ENCODE peak calls at places on chromosome 5, in five cellular contexts. F, S, G, O and M are unnamed samples.
A peak's percentile ranks its signal among the peaks of the same experiment; 100 is the strongest.

GRCh38 chr5:150783422-150783928 is 4.9 kb downstream of the SMIM3 start:
- DNase-seq in O (peak; percentile 86), G (peak; percentile 80), S (no peak), F (peak; percentile 61), M (peak; percentile 63)

GRCh38 chr5:169832845-169833244 is 147.4 kb downstream of the INSYN2B start:
- DNase-seq in F (no peak), G (no peak), O (no peak), S (no peak), M (no peak)

GRCh38 chr5:66993882-66994281 is 202.7 kb downstream of the CD180 start:
- DNase-seq in S (no peak), F (no peak), G (no peak), O (no peak), M (no peak)

GRCh38 chr5:135238622-135239460 is 160.2 kb downstream of the MACROH2A1 start:
- DNase-seq in G (no peak), F (no peak), S (no peak), O (no peak), M (no peak)

GRCh38 chr5:43400082-43400481 is 12.1 kb downstream of the CCL28 start:
- DNase-seq in O (no peak), F (no peak), G (no peak), S (no peak), M (no peak)

GRCh38 chr5:34789021-34789531 is 49.9 kb upstream of the TTC23L start:
- DNase-seq in O (no peak), G (no peak), F (no peak), S (no peak), M (no peak)

GRCh38 chr5:147176422-147176821 is 58.4 kb upstream of the STK32A start:
- DNase-seq in S (no peak), O (no peak), G (no peak), F (no peak), M (no peak)

GRCh38 chr5:74673011-74673790 is 11.8 kb upstream of the HEXB start:
- DNase-seq in F (no peak), O (no peak), G (no peak), S (no peak), M (no peak)

GRCh38 chr5:10892135-10892910 is 131.3 kb upstream of the DAP start:
- DNase-seq in O (no peak), F (no peak), S (no peak), G (no peak), M (no peak)

GRCh38 chr5:112186401-112186990 is 232.6 kb downstream of the EPB41L4A start:
- DNase-seq in G (no peak), F (no peak), S (peak; percentile 30), O (no peak), M (no peak)

GRCh38 chr5:157303667-157304327 is 37.9 kb downstream of the CYFIP2 start:
- DNase-seq in F (peak; percentile 62), G (no peak), O (peak; percentile 80), S (no peak), M (no peak)

GRCh38 chr5:14410942-14411258 is 170.7 kb upstream of the OTULINL start:
- DNase-seq in G (no peak), F (no peak), O (no peak), S (no peak), M (no peak)

GRCh38 chr5:122434547-122434946 is 122.5 kb downstream of the SNCAIP start:
- DNase-seq in S (no peak), O (no peak), F (no peak), G (no peak), M (no peak)

GRCh38 chr5:83048277-83048676 is 28.9 kb downstream of the TMEM167A start:
- DNase-seq in S (no peak), O (no peak), G (no peak), F (no peak), M (no peak)

GRCh38 chr5:35869705-35870277 is 13.1 kb downstream of the IL7R start:
- DNase-seq in O (no peak), F (no peak), S (no peak), G (no peak), M (no peak)

GRCh38 chr5:569868-570361 is 42.2 kb upstream of the CEP72 start:
- DNase-seq in F (no peak), G (peak; percentile 5), O (no peak), S (no peak), M (no peak)

GRCh38 chr5:142032747-142033631 is 20.2 kb upstream of the GNPDA1 start:
- DNase-seq in O (no peak), G (no peak), F (no peak), S (no peak), M (no peak)

GRCh38 chr5:127754259-127754658 is 51.1 kb downstream of the CCDC192 start:
- DNase-seq in S (no peak), F (no peak), G (no peak), O (no peak), M (no peak)

GRCh38 chr5:109349419-109349818 is 60.4 kb downstream of the PJA2 start:
- DNase-seq in G (no peak), F (no peak), O (no peak), S (no peak), M (no peak)

GRCh38 chr5:149130121-149130931 is 11.0 kb upstream of the ABLIM3 start:
- DNase-seq in O (no peak), G (no peak), F (no peak), S (no peak), M (no peak)

GRCh38 chr5:90747693-90748092 is 189.1 kb downstream of the ADGRV1 start:
- DNase-seq in F (no peak), G (no peak), S (no peak), O (no peak), M (no peak)

GRCh38 chr5:75275147-75275546 is 38.5 kb upstream of the ANKRD31 start:
- DNase-seq in O (no peak), F (no peak), S (no peak), G (no peak), M (no peak)

GRCh38 chr5:35876922-35877321 is 20.2 kb downstream of the IL7R start:
- DNase-seq in S (no peak), O (no peak), F (no peak), G (no peak), M (no peak)

GRCh38 chr5:32044904-32045303 is 129.2 kb downstream of the GOLPH3 start:
- DNase-seq in S (no peak), G (no peak), F (no peak), O (no peak), M (no peak)

GRCh38 chr5:15183520-15183919 is 311.9 kb upstream of the ANKH start:
- DNase-seq in G (no peak), S (no peak), O (no peak), F (no peak), M (no peak)

GRCh38 chr5:116013207-116013777 is 19.0 kb upstream of the ARL14EPL start:
- DNase-seq in O (no peak), G (no peak), F (no peak), S (no peak), M (no peak)

GRCh38 chr5:134122530-134122929 is 8.0 kb downstream of the TCF7 start:
- DNase-seq in F (no peak), S (no peak), G (no peak), O (peak; percentile 90), M (no peak)

GRCh38 chr5:169749295-169749694 is 112.2 kb downstream of the DOCK2 start:
- DNase-seq in S (no peak), F (no peak), G (no peak), O (no peak), M (no peak)

GRCh38 chr5:5881294-5881693 is 458.8 kb downstream of the ICE1 start:
- DNase-seq in G (no peak), S (no peak), F (no peak), O (no peak), M (no peak)